ENCODE peak calls at places on chromosome 1, in eight cellular contexts. N, O, E, Y, H, U, P and J are unnamed samples. For H3K36me3, the result is how much of the 10 kb centered on the place peaks cover.

GRCh38 chr1:230797376-230798186 is 50.4 kb downstream of the CAPN9 start:
- DNase-seq in H (peak), U (peak), N (no peak), Y (peak), E (peak), O (peak), P (no peak), J (peak)

GRCh38 chr1:48674641-48675040 is 102.0 kb downstream of the BEND5 start:
- DNase-seq in Y (no peak), U (no peak), N (no peak), H (no peak), O (no peak), P (no peak), E (no peak), J (no peak)

GRCh38 chr1:159436469-159436868 is 3.1 kb upstream of the OR10J1 start:
- DNase-seq in H (no peak), Y (no peak), O (no peak), U (no peak), E (no peak), P (no peak), N (no peak), J (no peak)

GRCh38 chr1:193951989-193952388 is 765.6 kb upstream of the B3GALT2 start:
- DNase-seq in E (no peak), P (no peak), Y (no peak), N (no peak), O (no peak), U (no peak), H (no peak), J (no peak)

GRCh38 chr1:233865902-233866301 is 38.6 kb upstream of the SLC35F3 start:
- DNase-seq in E (no peak), N (no peak), P (no peak), H (no peak), U (no peak), Y (no peak), O (no peak), J (no peak)

GRCh38 chr1:203077956-203078355 is 7.9 kb downstream of the MYOG start:
- DNase-seq in H (no peak), U (no peak), E (no peak), O (no peak), N (no peak), P (no peak), Y (no peak), J (no peak)

GRCh38 chr1:18404460-18404859 is 76.3 kb upstream of the KLHDC7A start:
- DNase-seq in E (no peak), N (no peak), P (no peak), H (no peak), U (no peak), Y (no peak), O (no peak), J (no peak)

GRCh38 chr1:180151508-180151907 is 3.2 kb upstream of the QSOX1 start:
- DNase-seq in O (no peak), P (no peak), H (no peak), E (no peak), Y (no peak), N (no peak), U (no peak), J (no peak)

GRCh38 chr1:78143152-78143551 is 97.4 kb downstream of the GIPC2 start:
- DNase-seq in E (no peak), Y (no peak), N (no peak), U (no peak), P (peak), O (peak), H (no peak), J (no peak)

GRCh38 chr1:63330331-63330916 is 8.1 kb downstream of the FOXD3 start:
- DNase-seq in P (peak), N (no peak), O (no peak), U (no peak), E (no peak), H (no peak), Y (no peak), J (no peak)

GRCh38 chr1:203028067-203028783 is 1.9 kb downstream of the PPFIA4 start:
- DNase-seq in H (no peak), P (no peak), Y (no peak), O (no peak), U (no peak), E (no peak), N (no peak), J (no peak)

GRCh38 chr1:87432685-87433084 is 104.0 kb downstream of the LMO4 start:
- DNase-seq in H (no peak), O (no peak), E (no peak), Y (no peak), U (no peak), P (no peak), N (no peak), J (no peak)

GRCh38 chr1:14763977-14764376 is 165.5 kb downstream of the KAZN start:
- DNase-seq in U (no peak), N (no peak), O (no peak), Y (no peak), P (no peak), E (no peak), H (no peak), J (no peak)

GRCh38 chr1:28437260-28437923 is 67.9 kb downstream of the PHACTR4 start:
- DNase-seq in Y (no peak), E (peak), H (peak), N (peak), U (no peak), O (no peak), P (no peak), J (no peak)

GRCh38 chr1:236556606-236557005 is 32.8 kb downstream of the LGALS8 start:
- DNase-seq in Y (no peak), P (no peak), U (no peak), O (no peak), N (no peak), E (no peak), H (no peak), J (no peak)

GRCh38 chr1:236561976-236562375 is 38.2 kb downstream of the LGALS8 start:
- DNase-seq in H (no peak), O (no peak), Y (no peak), P (no peak), N (no peak), E (no peak), U (no peak), J (no peak)

GRCh38 chr1:236558069-236558468 is 34.3 kb downstream of the LGALS8 start:
- DNase-seq in E (no peak), O (no peak), P (no peak), U (no peak), H (no peak), N (no peak), Y (no peak), J (no peak)

GRCh38 chr1:236565530-236565929 is 38.8 kb downstream of the HEATR1 start:
- DNase-seq in O (no peak), U (no peak), H (no peak), N (no peak), Y (no peak), P (no peak), E (no peak), J (no peak)

DNA sequence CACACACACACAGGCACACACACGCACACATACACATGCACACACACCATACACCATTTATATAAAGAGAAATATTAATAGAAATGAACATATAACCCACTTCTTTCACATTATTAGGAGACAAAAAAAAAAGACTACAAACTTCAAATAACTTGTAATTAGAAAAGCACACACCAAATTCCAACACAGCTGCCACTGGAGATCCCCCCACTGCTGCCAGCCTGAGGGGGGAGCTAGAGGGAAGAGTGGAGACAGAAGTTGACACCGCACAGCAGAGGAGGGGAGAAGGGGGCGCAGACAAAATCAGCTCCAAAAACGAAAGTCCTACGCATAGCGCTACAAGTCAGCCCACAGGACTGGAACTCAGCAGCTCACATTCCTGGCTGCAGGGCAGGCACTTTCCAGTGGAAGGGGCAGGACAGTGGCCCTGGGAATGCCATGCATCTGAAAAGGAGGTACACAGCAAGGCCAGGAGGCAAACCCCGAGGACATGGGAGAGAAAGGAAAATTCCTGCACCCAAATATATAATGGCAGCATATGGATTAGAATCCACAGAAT is 36.5 kb downstream of the LGALS8 start:
- DNase-seq in P (no peak), U (no peak), E (no peak), Y (no peak), H (no peak), O (no peak), N (no peak), J (no peak)
- H3K36me3 ChIP-seq in P (under half), U (under half), E (under half), Y (under half), H (half or more), O (under half), N (half or more), J (under half)

GRCh38 chr1:116856312-116856711 is 53.4 kb upstream of the PTGFRN start:
- DNase-seq in Y (no peak), U (no peak), P (no peak), O (no peak), H (no peak), N (no peak), E (no peak), J (no peak)
- H3K36me3 ChIP-seq in Y (under half), U (under half), P (under half), O (under half), H (under half), N (under half), E (under half), J (under half)

GRCh38 chr1:6054596-6054995 is 8.9 kb downstream of the KCNAB2 start:
- DNase-seq in H (no peak), P (no peak), O (no peak), N (no peak), U (no peak), E (no peak), Y (no peak), J (no peak)
- H3K36me3 ChIP-seq in H (under half), P (under half), O (under half), N (under half), U (under half), E (under half), Y (under half), J (under half)

GRCh38 chr1:187911820-187912219 is 1083.1 kb downstream of the PLA2G4A start:
- DNase-seq in N (no peak), U (no peak), P (no peak), O (no peak), E (no peak), Y (no peak), H (no peak), J (no peak)
- H3K36me3 ChIP-seq in N (under half), U (under half), P (under half), O (under half), E (under half), Y (under half), H (under half), J (under half)

GRCh38 chr1:25356441-25356840 is 18.3 kb downstream of the TMEM50A start:
- DNase-seq in Y (no peak), O (no peak), E (no peak), U (no peak), N (no peak), P (no peak), H (no peak), J (no peak)

GRCh38 chr1:25360596-25361581 is 22.8 kb downstream of the TMEM50A start:
- DNase-seq in E (no peak), O (no peak), P (no peak), U (no peak), H (no peak), Y (no peak), N (no peak), J (no peak)

GRCh38 chr1:25361901-25362300 is 23.8 kb downstream of the TMEM50A start:
- DNase-seq in N (no peak), Y (no peak), O (no peak), H (no peak), P (no peak), E (no peak), U (no peak), J (no peak)

GRCh38 chr1:25355841-25356395 is 17.8 kb downstream of the TMEM50A start:
- DNase-seq in Y (no peak), N (no peak), H (no peak), P (no peak), U (no peak), E (no peak), O (no peak), J (no peak)

DNA sequence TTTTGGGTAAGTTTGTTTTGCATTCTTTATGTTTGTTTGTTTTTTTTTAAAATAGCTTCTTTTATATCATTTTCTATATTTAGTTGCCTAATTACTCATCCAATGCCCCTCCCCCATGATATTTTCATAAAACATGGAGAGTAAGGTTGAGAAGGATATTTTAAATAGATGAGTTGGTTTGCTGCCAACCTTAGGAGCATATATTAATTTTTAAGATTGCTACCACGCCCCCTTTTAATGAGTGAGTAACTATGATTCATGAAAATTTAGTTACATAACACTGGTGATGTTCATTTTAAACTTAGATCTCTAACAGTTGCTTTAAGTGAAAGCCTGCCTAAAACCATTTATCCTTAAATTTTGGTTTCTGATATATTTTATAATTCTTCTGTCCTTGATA is 18.7 kb downstream of the TMEM50A start:
- DNase-seq in P (no peak), N (no peak), H (no peak), O (no peak), Y (no peak), E (no peak), U (no peak), J (no peak)
- H3K36me3 ChIP-seq in P (under half), N (under half), H (half or more), O (under half), Y (under half), E (under half), U (under half), J (half or more)

GRCh38 chr1:45569571-45569961 is 14.3 kb upstream of the NASP start:
- DNase-seq in O (no peak), Y (no peak), P (no peak), U (no peak), N (no peak), E (no peak), H (no peak), J (no peak)

GRCh38 chr1:45568421-45568820 is 15.4 kb upstream of the NASP start:
- DNase-seq in O (no peak), U (no peak), H (no peak), Y (no peak), E (no peak), N (no peak), P (no peak), J (no peak)

GRCh38 chr1:45573231-45573804 is 10.5 kb upstream of the NASP start:
- DNase-seq in P (no peak), N (no peak), Y (no peak), U (no peak), O (no peak), E (no peak), H (no peak), J (no peak)

GRCh38 chr1:45567911-45568310 is 15.9 kb upstream of the NASP start:
- DNase-seq in P (no peak), O (no peak), E (no peak), N (no peak), U (no peak), H (no peak), Y (no peak), J (no peak)

GRCh38 chr1:45569962-45570581 is 13.8 kb upstream of the NASP start:
- DNase-seq in P (peak), Y (peak), O (peak), E (peak), H (peak), N (peak), U (peak), J (peak)
- H3K36me3 ChIP-seq in P (under half), Y (under half), O (under half), E (under half), H (half or more), N (under half), U (under half), J (under half)

GRCh38 chr1:200999667-201000066 is 23.8 kb downstream of the KIF21B start:
- DNase-seq in P (no peak), H (no peak), N (no peak), E (no peak), O (no peak), Y (no peak), U (no peak), J (no peak)
- H3K36me3 ChIP-seq in P (under half), H (half or more), N (under half), E (under half), O (under half), Y (under half), U (under half), J (under half)